ENCODE peak calls at places on chromosomes 4 and X, in six cellular contexts. W, L, Q, U, B and I are unnamed samples.

GRCh38 chr4:126395661-126396060 is 1080.9 kb downstream of the FAT4 start:
- DNase-seq in B (no peak), L (peak; percentile 25), Q (peak; percentile 14), U (peak; percentile 33), W (no peak), I (peak; percentile 97)

GRCh38 chr4:74365761-74366160 is 816 bp downstream of the EREG start:
- DNase-seq in U (no peak), W (peak; percentile 6), Q (peak; percentile 28), B (peak; percentile 56), L (peak; percentile 50), I (no peak)

GRCh38 chrX:122625821-122626220 is 558.3 kb upstream of the GRIA3 start:
- DNase-seq in Q (peak; percentile 3), W (no peak), B (no peak), L (no peak), U (peak; percentile 38), I (no peak)

GRCh38 chr4:80216100-80216761 is 18.9 kb downstream of the PRDM8 start:
- DNase-seq in U (no peak), B (no peak), L (no peak), Q (no peak), W (no peak), I (no peak)

GRCh38 chrX:63050225-63050624 is 300.9 kb downstream of the SPIN4 start:
- DNase-seq in L (no peak), W (no peak), Q (no peak), U (no peak), B (no peak), I (peak; percentile 19)

GRCh38 chrX:129781134-129782014 is 1.6 kb downstream of the SASH3 start:
- DNase-seq in U (no peak), B (no peak), L (no peak), W (no peak), Q (no peak), I (no peak)

GRCh38 chr4:27929141-27929540 is 1068.5 kb downstream of the STIM2 start:
- DNase-seq in W (no peak), Q (no peak), L (no peak), B (no peak), U (no peak), I (no peak)

GRCh38 chr4:80461412-80461811 is 125.9 kb downstream of the CFAP299 start:
- DNase-seq in U (no peak), Q (no peak), W (no peak), B (no peak), L (no peak), I (peak; percentile 95)

GRCh38 chrX:16992902-16993301 is 46.4 kb downstream of the REPS2 start:
- DNase-seq in B (no peak), L (no peak), W (no peak), Q (no peak), U (no peak), I (no peak)

GRCh38 chr4:139454111-139454600 is at the start of gene RAB33B:
- DNase-seq in B (no peak), U (peak; percentile 86), W (no peak), Q (peak; percentile 91), L (no peak), I (no peak)

GRCh38 chrX:17860811-17861495 is at the start of gene RAI2:
- DNase-seq in B (peak; percentile 51), Q (no peak), L (peak; percentile 46), W (peak; percentile 26), U (no peak), I (no peak)

GRCh38 chr4:84971319-84971932 is 4.9 kb upstream of the WDFY3 start:
- DNase-seq in L (no peak), W (no peak), B (no peak), U (peak; percentile 70), Q (peak; percentile 75), I (peak; percentile 82)

GRCh38 chrX:34426334-34426733 is 230.8 kb downstream of the TMEM47 start:
- DNase-seq in U (no peak), W (no peak), L (peak; percentile 48), Q (no peak), B (no peak), I (no peak)

DNA sequence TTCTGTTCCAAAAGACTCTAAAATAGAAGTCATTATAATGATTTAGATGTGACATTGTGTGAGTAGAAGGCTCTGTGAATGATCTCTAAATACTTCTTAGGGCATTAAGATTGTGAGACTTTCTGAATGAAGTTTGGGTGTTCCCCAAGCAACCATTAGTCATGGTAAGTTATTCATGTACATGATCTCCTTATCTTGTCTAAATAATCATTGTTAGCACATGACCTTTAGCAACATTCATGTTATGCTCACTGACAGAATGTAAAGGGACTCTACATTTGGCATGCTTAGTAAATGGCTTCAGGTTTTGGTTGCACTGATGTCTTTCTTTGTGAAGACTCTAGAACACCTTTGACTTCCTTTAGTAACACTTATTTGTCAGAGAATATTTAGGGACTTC is 140.8 kb upstream of the AGA start:
- DNase-seq in U (peak; percentile 45), W (no peak), Q (no peak), B (no peak), L (no peak), I (no peak)
- H3K14ac ChIP-seq in U (no peak overlapping the region), W (no peak overlapping the region), Q (no peak overlapping the region), B (no peak overlapping the region), L (no peak overlapping the region), I (no peak overlapping the region)

GRCh38 chr4:186499467-186499866 is 55.9 kb downstream of the MTNR1A start:
- DNase-seq in B (no peak), U (no peak), L (no peak), W (no peak), Q (no peak), I (no peak)
- H3K9ac ChIP-seq in B (no peak overlapping the region), U (no peak overlapping the region), L (no peak overlapping the region), W (no peak overlapping the region), Q (no peak overlapping the region), I (no peak overlapping the region)

DNA sequence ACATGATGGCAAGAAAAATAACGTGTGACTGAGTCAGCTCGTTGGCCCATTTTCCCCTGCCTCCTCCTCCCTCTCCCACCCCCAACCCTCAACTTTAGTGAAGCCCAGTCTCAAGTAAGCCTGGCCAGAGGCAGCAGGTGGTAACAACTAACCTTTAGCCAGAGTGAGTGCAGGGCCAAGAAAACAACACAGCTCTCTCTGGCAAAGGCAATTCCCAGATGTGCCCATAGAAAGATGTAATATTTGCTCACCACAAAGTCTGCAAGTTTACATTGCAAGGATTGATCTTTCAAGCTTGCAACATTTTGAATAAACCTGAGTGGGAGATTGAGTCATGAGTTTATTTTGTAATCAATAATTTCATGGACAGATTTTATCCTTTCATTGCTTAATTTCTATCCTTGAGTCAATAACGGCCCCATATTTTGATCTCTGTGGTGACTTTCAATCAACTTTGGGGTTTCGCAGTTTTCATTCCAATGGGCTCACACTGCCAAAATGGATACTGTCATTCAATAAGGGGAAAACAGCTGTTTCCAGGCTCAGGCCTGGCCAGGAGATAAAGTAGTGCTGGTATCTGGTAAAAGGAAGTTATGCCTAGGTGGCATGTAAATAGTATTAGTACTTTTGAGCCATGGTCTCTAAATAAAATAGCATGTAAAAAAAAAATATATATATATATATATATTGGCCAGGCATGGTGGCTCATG is 130.7 kb upstream of the TMEM164 start:
- DNase-seq in B (no peak), L (no peak), U (peak; percentile 83), W (no peak), Q (peak; percentile 71), I (no peak)
- H3K14ac ChIP-seq in B (no peak overlapping the region), L (no peak overlapping the region), U (no peak overlapping the region), W (no peak overlapping the region), Q (no peak overlapping the region), I (no peak overlapping the region)

DNA sequence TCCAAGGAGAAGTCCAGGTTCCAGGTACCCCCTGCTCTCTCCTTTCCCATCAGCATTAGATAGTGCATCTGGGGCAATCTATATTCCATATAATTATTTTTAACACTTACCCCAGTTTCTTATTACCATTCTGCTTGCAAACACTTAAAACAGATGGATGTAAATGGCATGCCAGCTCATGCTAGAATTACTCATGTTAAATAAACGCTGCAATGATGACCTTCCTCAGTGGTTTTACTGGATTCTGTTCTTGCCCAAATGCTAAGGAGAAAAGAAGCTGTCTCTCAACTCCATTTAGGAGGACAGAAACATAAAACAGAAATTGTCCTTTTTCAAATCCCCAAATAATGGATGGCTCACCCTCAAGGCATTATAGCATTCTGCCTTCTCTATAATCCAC is 161.1 kb downstream of the NLGN4X start:
- DNase-seq in Q (no peak), B (no peak), U (no peak), W (no peak), L (no peak), I (no peak)
- H3K9ac ChIP-seq in Q (no peak overlapping the region), B (no peak overlapping the region), U (no peak overlapping the region), W (no peak overlapping the region), L (no peak overlapping the region), I (no peak overlapping the region)

GRCh38 chr4:2968381-2968780 is 5.0 kb downstream of the GRK4 start:
- DNase-seq in W (no peak), Q (no peak), U (no peak), B (no peak), L (no peak), I (no peak)

GRCh38 chr4:2971275-2971674 is 7.9 kb downstream of the GRK4 start:
- DNase-seq in U (no peak), Q (no peak), B (no peak), L (no peak), W (no peak), I (no peak)
- H3K14ac ChIP-seq in U (no peak overlapping the region), Q (no peak overlapping the region), B (no peak overlapping the region), L (no peak overlapping the region), W (no peak overlapping the region), I (no peak overlapping the region)

GRCh38 chr4:153512162-153512852 is 46.1 kb downstream of the TMEM131L start:
- DNase-seq in Q (no peak), W (no peak), L (no peak), U (no peak), B (no peak), I (peak; percentile 27)

GRCh38 chr4:153511104-153511503 is 44.9 kb downstream of the TMEM131L start:
- DNase-seq in Q (no peak), B (no peak), L (no peak), W (no peak), U (no peak), I (no peak)

GRCh38 chr4:153514001-153514526 is 47.9 kb downstream of the TMEM131L start:
- DNase-seq in Q (peak; percentile 41), L (no peak), W (no peak), U (peak; percentile 66), B (no peak), I (no peak)

GRCh38 chr4:153513596-153513995 is 47.4 kb downstream of the TMEM131L start:
- DNase-seq in W (no peak), B (no peak), L (no peak), Q (no peak), U (peak; percentile 74), I (no peak)

DNA sequence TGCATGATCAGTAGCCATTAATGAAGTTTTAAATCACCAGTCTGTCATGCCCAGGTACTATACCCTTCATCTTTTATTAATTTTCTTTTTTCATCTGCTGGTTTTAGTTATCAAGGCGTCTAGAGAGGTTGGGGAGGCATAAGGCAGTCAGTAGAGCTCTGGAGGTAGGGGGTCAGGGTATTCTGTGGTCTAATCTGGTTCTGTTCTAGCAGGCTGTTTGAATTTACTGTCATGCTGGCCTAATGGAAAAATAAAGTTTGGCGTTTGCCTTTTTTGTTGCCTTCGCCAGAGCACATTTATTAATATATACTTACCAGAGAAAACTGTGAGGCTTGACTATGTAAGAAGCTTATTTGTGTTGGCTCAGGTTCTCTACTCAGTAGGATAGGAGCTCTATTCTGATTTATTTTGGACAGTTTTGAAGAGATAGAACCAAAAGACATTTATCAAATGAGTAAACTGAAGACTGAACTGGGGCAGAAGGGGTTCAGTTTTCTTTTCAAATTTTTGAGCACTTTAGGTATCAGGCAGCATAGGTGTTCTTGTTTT is 46.9 kb downstream of the TMEM131L start:
- DNase-seq in B (no peak), U (peak; percentile 49), L (no peak), W (no peak), Q (no peak), I (no peak)
- H3K9ac ChIP-seq in B (no peak overlapping the region), U (no peak overlapping the region), L (no peak overlapping the region), W (no peak overlapping the region), Q (peak overlapping the region; percentile 24), I (no peak overlapping the region)